ENCODE peak calls at places on chromosomes 3 and 15, in seven cellular contexts. One of them, this sample, is unnamed.

GRCh38 chr3:184472723-184473419 is 88.7 kb upstream of the EPHB3 start:
- DNase-seq in HCT116: no peak
- DNase-seq in K562: no peak
- DNase-seq in SK-N-SH: no peak
- DNase-seq in GM12878: no peak
- DNase-seq in HepG2: no peak
- DNase-seq in H1: no peak
- DNase-seq in this sample: no peak

GRCh38 chr3:147705626-147706025 is 296.5 kb downstream of the ZIC1 start:
- DNase-seq in SK-N-SH: no peak
- DNase-seq in H1: no peak
- DNase-seq in HCT116: no peak
- DNase-seq in HepG2: no peak
- DNase-seq in K562: no peak
- DNase-seq in GM12878: no peak
- DNase-seq in this sample: no peak

GRCh38 chr3:71101581-71101980 is 481.9 kb downstream of the FOXP1 start:
- DNase-seq in K562: no peak
- DNase-seq in HepG2: no peak
- DNase-seq in H1: no peak
- DNase-seq in HCT116: no peak
- DNase-seq in GM12878: no peak
- DNase-seq in SK-N-SH: no peak
- DNase-seq in this sample: no peak

GRCh38 chr3:100144255-100144866 is 30.1 kb upstream of the FILIP1L start:
- DNase-seq in H1: no peak
- DNase-seq in GM12878: peak
- DNase-seq in K562: no peak
- DNase-seq in HepG2: no peak
- DNase-seq in HCT116: no peak
- DNase-seq in SK-N-SH: no peak
- DNase-seq in this sample: no peak

GRCh38 chr15:90394074-90394473 is 6.0 kb downstream of the IQGAP1 start:
- DNase-seq in K562: no peak
- DNase-seq in SK-N-SH: no peak
- DNase-seq in GM12878: no peak
- DNase-seq in HepG2: no peak
- DNase-seq in HCT116: no peak
- DNase-seq in H1: no peak
- DNase-seq in this sample: no peak

GRCh38 chr3:157531771-157532170 is 28.6 kb upstream of the VEPH1 start:
- DNase-seq in K562: no peak
- DNase-seq in HepG2: no peak
- DNase-seq in H1: no peak
- DNase-seq in SK-N-SH: no peak
- DNase-seq in HCT116: no peak
- DNase-seq in GM12878: no peak
- DNase-seq in this sample: no peak

GRCh38 chr3:18730491-18730890 is 305.4 kb upstream of the SATB1 start:
- DNase-seq in K562: no peak
- DNase-seq in HCT116: no peak
- DNase-seq in GM12878: no peak
- DNase-seq in SK-N-SH: no peak
- DNase-seq in HepG2: no peak
- DNase-seq in H1: no peak
- DNase-seq in this sample: no peak

GRCh38 chr15:63186065-63186464 is 3.3 kb upstream of the RAB8B start:
- DNase-seq in K562: no peak
- DNase-seq in HCT116: no peak
- DNase-seq in HepG2: peak
- DNase-seq in H1: no peak
- DNase-seq in GM12878: no peak
- DNase-seq in SK-N-SH: no peak
- DNase-seq in this sample: peak

GRCh38 chr3:143098032-143098764 is 21.4 kb upstream of the CHST2 start:
- DNase-seq in GM12878: no peak
- DNase-seq in HepG2: no peak
- DNase-seq in H1: no peak
- DNase-seq in K562: no peak
- DNase-seq in SK-N-SH: no peak
- DNase-seq in HCT116: no peak
- DNase-seq in this sample: peak

GRCh38 chr15:68788265-68788624 is 32.5 kb downstream of the ANP32A start:
- DNase-seq in HepG2: no peak
- DNase-seq in K562: no peak
- DNase-seq in SK-N-SH: no peak
- DNase-seq in H1: no peak
- DNase-seq in HCT116: no peak
- DNase-seq in GM12878: no peak
- DNase-seq in this sample: no peak

GRCh38 chr3:158770254-158771017 is 31.4 kb upstream of the MFSD1 start:
- DNase-seq in SK-N-SH: no peak
- DNase-seq in HepG2: no peak
- DNase-seq in K562: peak
- DNase-seq in H1: no peak
- DNase-seq in HCT116: no peak
- DNase-seq in GM12878: no peak
- DNase-seq in this sample: no peak

GRCh38 chr3:12986986-12987385 is 86.2 kb downstream of the IQSEC1 start:
- DNase-seq in GM12878: no peak
- DNase-seq in H1: no peak
- DNase-seq in HCT116: no peak
- DNase-seq in SK-N-SH: no peak
- DNase-seq in K562: no peak
- DNase-seq in HepG2: no peak
- DNase-seq in this sample: peak

GRCh38 chr3:79467721-79468120 is 300.1 kb downstream of the ROBO1 start:
- DNase-seq in SK-N-SH: no peak
- DNase-seq in HCT116: no peak
- DNase-seq in HepG2: no peak
- DNase-seq in GM12878: no peak
- DNase-seq in K562: no peak
- DNase-seq in H1: no peak
- DNase-seq in this sample: peak

GRCh38 chr15:68820205-68820588 is 498 bp downstream of the ANP32A start:
- DNase-seq in H1: no peak
- DNase-seq in GM12878: no peak
- DNase-seq in K562: peak
- DNase-seq in SK-N-SH: no peak
- DNase-seq in HepG2: peak
- DNase-seq in HCT116: no peak
- DNase-seq in this sample: peak

GRCh38 chr15:98823012-98823458 is 174.7 kb downstream of the IGF1R start:
- DNase-seq in K562: no peak
- DNase-seq in H1: no peak
- DNase-seq in HCT116: no peak
- DNase-seq in GM12878: peak
- DNase-seq in SK-N-SH: no peak
- DNase-seq in HepG2: no peak
- DNase-seq in this sample: peak

DNA sequence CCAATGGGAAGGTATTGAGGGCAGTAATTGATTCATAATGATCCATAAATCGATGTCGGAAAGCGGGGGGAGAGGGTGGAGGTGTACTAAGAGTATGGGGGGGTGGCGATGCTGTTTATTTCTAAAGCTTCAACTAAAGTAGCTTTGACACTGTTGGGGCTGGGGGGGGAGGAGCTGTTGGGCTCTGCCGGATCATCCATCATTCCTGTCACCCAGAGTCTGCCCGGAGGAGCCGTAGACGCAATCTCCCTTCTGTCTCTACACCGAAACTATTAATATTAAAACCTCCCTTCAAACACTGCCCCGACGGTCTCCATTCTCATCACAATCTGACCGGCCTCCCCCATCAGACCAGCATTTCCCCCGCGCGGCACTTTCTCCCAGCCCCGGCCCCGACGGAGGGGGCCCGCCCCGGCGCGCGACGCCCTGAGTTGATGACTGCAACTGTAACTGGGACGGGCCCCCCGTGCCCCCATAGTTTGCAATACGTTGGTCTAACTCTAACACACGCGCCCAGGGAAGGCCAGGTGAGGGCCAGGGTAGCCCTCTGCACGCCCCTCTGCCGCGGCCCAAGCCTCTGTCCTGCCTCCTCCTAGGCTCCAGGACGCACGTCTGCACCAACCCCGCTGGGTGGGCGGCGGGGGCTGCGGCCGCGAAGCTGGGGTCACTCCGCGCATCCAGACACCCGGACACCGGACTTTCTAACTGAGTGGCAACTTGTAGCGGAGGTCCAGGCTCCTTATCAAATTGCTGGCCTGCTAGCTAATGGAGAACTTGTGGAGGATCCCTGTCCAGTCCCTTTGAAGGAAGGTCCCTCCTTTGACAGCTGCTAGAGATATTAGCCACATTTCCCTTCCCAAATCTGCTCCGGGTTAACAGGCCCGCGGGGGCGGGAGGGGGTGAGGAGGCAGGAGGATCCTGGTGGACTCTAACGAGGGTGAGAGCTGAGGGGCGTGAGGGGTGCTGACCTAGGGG is 212.0 kb downstream of the MEIS2 start:
- DNase-seq in SK-N-SH: no peak
- DNase-seq in H1: peak
- DNase-seq in K562: peak
- DNase-seq in HCT116: no peak
- DNase-seq in GM12878: no peak
- DNase-seq in HepG2: no peak
- DNase-seq in this sample: no peak
- TF ChIP-seq JUND in SK-N-SH: no peak
- TF ChIP-seq JUND in H1: no peak
- TF ChIP-seq JUND in K562: no peak
- TF ChIP-seq JUND in HCT116: no peak
- TF ChIP-seq JUND in GM12878: no peak
- TF ChIP-seq JUND in HepG2: no peak
- TF ChIP-seq JUND in this sample: no peak

DNA sequence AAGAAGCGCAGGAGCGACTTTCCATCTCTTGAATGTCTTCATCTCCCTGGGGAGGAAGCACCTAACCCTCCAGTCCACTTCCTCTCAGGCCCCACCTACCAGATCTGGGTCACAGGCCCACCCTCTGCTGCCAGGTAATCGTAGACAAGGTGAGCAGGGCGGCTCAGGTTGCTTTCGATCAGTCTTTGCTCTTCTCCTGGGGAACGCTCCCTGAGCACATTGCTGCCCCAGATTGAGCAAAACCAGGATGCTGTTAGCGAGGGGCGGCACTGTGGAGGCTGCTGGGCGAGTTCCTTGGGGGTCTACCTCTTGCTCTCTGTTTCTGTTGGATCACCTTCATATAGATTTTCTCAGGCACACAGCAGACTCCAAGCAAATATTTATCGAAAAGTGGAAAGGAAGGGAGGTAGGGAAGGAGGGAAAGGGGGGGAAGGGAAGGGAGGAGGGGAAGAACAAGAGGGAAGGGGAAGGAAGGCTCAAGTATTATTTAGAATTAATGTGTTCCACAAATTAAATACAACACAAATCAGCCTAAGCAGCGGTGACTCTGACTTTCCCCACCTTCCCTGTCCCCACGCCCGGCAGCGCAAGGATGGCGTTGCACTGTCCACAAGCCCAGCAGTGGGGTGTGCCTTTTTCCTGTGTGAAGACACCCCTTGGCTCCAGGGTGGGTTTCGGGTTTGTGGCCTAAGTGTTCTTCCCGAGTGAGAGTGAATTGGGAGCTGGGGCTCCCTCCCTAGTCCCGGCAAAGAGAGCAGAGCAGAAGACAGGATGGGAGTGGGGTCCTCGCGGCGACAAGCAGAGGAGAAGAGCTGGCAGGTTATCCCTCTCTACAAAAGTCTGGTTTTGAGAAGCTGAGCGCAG is 6.1 kb upstream of the PCSK6 start:
- DNase-seq in H1: peak
- DNase-seq in HCT116: no peak
- DNase-seq in K562: no peak
- DNase-seq in HepG2: no peak
- DNase-seq in SK-N-SH: no peak
- DNase-seq in GM12878: no peak
- DNase-seq in this sample: no peak
- TF ChIP-seq JUND in H1: no peak
- TF ChIP-seq JUND in HCT116: no peak
- TF ChIP-seq JUND in K562: no peak
- TF ChIP-seq JUND in HepG2: no peak
- TF ChIP-seq JUND in SK-N-SH: no peak
- TF ChIP-seq JUND in GM12878: no peak
- TF ChIP-seq JUND in this sample: no peak

GRCh38 chr3:110016235-110016634 is 678.9 kb upstream of the DPPA4 start:
- DNase-seq in HCT116: no peak
- DNase-seq in SK-N-SH: no peak
- DNase-seq in H1: no peak
- DNase-seq in HepG2: no peak
- DNase-seq in K562: no peak
- DNase-seq in GM12878: no peak
- DNase-seq in this sample: no peak
- TF ChIP-seq JUND in HCT116: no peak
- TF ChIP-seq JUND in SK-N-SH: no peak
- TF ChIP-seq JUND in H1: no peak
- TF ChIP-seq JUND in HepG2: no peak
- TF ChIP-seq JUND in K562: no peak
- TF ChIP-seq JUND in GM12878: no peak
- TF ChIP-seq JUND in this sample: no peak

GRCh38 chr15:43253431-43254403 is 13.0 kb downstream of the TGM5 start:
- DNase-seq in K562: no peak
- DNase-seq in HepG2: no peak
- DNase-seq in SK-N-SH: no peak
- DNase-seq in H1: no peak
- DNase-seq in HCT116: no peak
- DNase-seq in GM12878: peak
- DNase-seq in this sample: no peak
- TF ChIP-seq JUND in K562: no peak
- TF ChIP-seq JUND in HepG2: no peak
- TF ChIP-seq JUND in SK-N-SH: no peak
- TF ChIP-seq JUND in H1: no peak
- TF ChIP-seq JUND in HCT116: no peak
- TF ChIP-seq JUND in GM12878: no peak
- TF ChIP-seq JUND in this sample: no peak